ENCODE peak calls at places on chromosome X, in ten cellular contexts. G is BJ; Q is choroid plexus epithelial cell; R is foreskin keratinocyte; J is mucosa of descending colon; O is CD8-positive, alpha-beta T cell; T is lower lobe of right lung; H is hepatocyte; W is tibial artery; D is heart left ventricle. L is an unnamed sample.

GRCh38 chrX:24838624-24839023 is 144.9 kb downstream of the POLA1 start:
- DNase-seq in G (no peak), Q (peak), R (peak), J (no peak), O (no peak), T (no peak), H (peak), W (no peak), D (no peak), L (peak)

GRCh38 chrX:13759152-13759718 is 24.7 kb downstream of the OFD1 start:
- DNase-seq in G (no peak), Q (no peak), R (no peak), J (no peak), O (no peak), T (no peak), H (no peak), W (no peak), D (no peak), L (no peak)

GRCh38 chrX:11678174-11678573 is 12.5 kb upstream of the ARHGAP6 start:
- DNase-seq in G (no peak), Q (peak), R (no peak), J (no peak), O (no peak), T (no peak), H (no peak), W (no peak), D (no peak), L (no peak)

GRCh38 chrX:80335062-80335830 is 85.0 kb upstream of the TENT5D start:
- DNase-seq in G (no peak), Q (no peak), R (no peak), J (peak), O (no peak), T (peak), H (peak), W (peak), D (peak), L (no peak)

GRCh38 chrX:153633607-153634180 is 13.3 kb upstream of the DUSP9 start:
- DNase-seq in G (no peak), Q (no peak), R (no peak), J (no peak), O (no peak), T (no peak), H (no peak), W (no peak), D (no peak), L (no peak)

GRCh38 chrX:123731258-123731986 is 1.4 kb downstream of the THOC2 start:
- DNase-seq in G (no peak), Q (peak), R (no peak), J (peak), O (no peak), T (peak), H (peak), W (no peak), D (no peak), L (no peak)

GRCh38 chrX:17692709-17693346 is 44.5 kb upstream of the SCML1 start:
- DNase-seq in G (no peak), Q (peak), R (peak), J (no peak), O (no peak), T (no peak), H (no peak), W (no peak), D (no peak), L (peak)

GRCh38 chrX:68185161-68185560 is 248.1 kb downstream of the OPHN1 start:
- DNase-seq in G (no peak), Q (peak), R (no peak), J (no peak), O (no peak), T (no peak), H (no peak), W (no peak), D (no peak), L (no peak)

GRCh38 chrX:125436855-125437254 is 117.2 kb downstream of the TEX13C start:
- DNase-seq in G (no peak), Q (peak), R (peak), J (no peak), O (no peak), T (no peak), H (peak), W (no peak), D (no peak), L (no peak)

GRCh38 chrX:3124041-3124440 is 82.8 kb downstream of the ARSF start:
- DNase-seq in G (no peak), Q (peak), R (no peak), J (no peak), O (no peak), T (no peak), H (no peak), W (no peak), D (no peak), L (peak)

GRCh38 chrX:40189621-40190020 is 91.9 kb upstream of the BCOR start:
- DNase-seq in G (no peak), Q (no peak), R (no peak), J (no peak), O (no peak), T (no peak), H (no peak), W (no peak), D (no peak), L (no peak)

GRCh38 chrX:54659547-54659946 is 129.5 kb downstream of the GNL3L start:
- DNase-seq in G (no peak), Q (no peak), R (no peak), J (no peak), O (no peak), T (no peak), H (no peak), W (no peak), D (no peak), L (no peak)

GRCh38 chrX:73868916-73869315 is 305.9 kb downstream of the CHIC1 start:
- DNase-seq in G (no peak), Q (no peak), R (no peak), J (no peak), O (no peak), T (no peak), H (no peak), W (no peak), D (no peak), L (no peak)
- TF ChIP-seq CTCF in G (no peak), Q (no peak), R (no peak), J (no peak), O (no peak), T (no peak), H (no peak), W (no peak), D (no peak), L (no peak)

DNA sequence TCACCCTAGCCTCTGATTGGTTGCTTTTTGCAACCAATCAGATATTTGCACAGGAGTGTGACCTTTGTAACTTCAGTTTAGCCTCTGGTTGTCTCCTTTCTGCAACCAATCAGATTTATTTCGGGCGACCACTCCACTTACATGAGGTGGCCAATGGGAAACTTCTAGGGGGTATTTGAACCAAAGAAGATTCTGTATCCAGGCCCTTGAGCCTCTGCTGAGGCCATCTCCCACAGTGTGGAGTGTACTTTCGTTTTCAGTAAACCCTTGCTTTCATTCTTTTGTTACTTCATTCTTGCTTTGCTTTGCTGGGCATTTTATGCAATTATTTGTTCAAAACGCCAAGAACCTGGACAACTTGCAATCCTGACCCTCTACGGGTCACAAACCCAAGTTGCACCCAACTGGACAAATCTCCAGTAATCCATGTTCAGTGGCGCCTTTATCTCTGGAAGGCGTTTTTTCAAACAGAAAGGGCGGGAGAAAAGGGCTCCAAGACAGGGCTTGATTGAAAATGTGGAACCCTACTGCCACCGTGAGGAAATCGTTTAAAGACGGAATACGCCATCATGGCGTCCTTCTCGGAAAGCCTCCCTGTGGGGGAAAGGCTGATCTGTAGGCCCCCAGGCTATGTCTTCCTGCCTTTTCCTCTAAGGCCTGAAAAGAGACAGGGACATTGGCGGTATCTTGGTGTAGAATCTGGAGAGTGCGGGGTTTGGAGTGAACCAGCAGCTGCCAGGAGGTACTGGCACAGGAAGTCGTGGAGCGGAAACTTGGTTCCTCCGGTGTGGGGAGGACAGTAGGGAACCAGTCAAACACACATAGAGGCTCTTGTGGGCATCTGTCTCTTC is 184.6 kb downstream of the OR13H1 start:
- DNase-seq in G (no peak), Q (no peak), R (no peak), J (no peak), O (no peak), T (no peak), H (no peak), W (no peak), D (no peak), L (peak)
- TF ChIP-seq CTCF in G (no peak), Q (no peak), R (no peak), J (no peak), O (no peak), T (no peak), H (no peak), W (no peak), D (no peak), L (peak)

GRCh38 chrX:108025954-108026616 is 18.8 kb upstream of the VSIG1 start:
- DNase-seq in G (no peak), Q (no peak), R (no peak), J (no peak), O (no peak), T (no peak), H (no peak), W (no peak), D (no peak), L (no peak)
- TF ChIP-seq CTCF in G (no peak), Q (no peak), R (no peak), J (no peak), O (no peak), T (no peak), H (no peak), W (no peak), D (no peak), L (no peak)

GRCh38 chrX:152601848-152602616 is 35.7 kb upstream of the GABRQ start:
- DNase-seq in G (no peak), Q (no peak), R (peak), J (no peak), O (no peak), T (no peak), H (no peak), W (no peak), D (no peak), L (no peak)
- TF ChIP-seq CTCF in G (no peak), Q (no peak), R (peak), J (no peak), O (no peak), T (no peak), H (no peak), W (no peak), D (no peak), L (no peak)

DNA sequence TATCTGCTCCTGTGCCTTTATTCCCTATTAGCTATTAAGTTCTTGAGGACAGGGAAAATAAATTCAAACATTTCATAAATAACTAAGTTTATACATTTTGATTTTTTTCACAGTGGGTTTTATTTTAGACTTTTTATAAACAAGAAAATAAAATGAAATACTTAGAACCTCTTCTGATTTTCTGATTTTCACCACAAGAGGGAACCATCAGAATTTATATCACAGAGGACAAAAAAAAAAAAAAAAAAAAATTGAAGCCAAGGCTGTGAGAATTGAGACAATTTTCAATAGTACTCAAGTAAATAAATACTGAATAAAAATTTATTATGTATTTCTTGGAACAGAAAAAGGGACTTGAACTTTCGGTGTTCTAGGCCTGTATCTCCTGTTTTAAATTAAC is 288.1 kb downstream of the SH3BGRL start:
- DNase-seq in G (no peak), Q (peak), R (no peak), J (no peak), O (no peak), T (no peak), H (no peak), W (no peak), D (no peak), L (no peak)
- TF ChIP-seq CTCF in G (no peak), Q (peak), R (no peak), J (no peak), O (no peak), T (no peak), H (peak), W (no peak), D (no peak), L (no peak)

DNA sequence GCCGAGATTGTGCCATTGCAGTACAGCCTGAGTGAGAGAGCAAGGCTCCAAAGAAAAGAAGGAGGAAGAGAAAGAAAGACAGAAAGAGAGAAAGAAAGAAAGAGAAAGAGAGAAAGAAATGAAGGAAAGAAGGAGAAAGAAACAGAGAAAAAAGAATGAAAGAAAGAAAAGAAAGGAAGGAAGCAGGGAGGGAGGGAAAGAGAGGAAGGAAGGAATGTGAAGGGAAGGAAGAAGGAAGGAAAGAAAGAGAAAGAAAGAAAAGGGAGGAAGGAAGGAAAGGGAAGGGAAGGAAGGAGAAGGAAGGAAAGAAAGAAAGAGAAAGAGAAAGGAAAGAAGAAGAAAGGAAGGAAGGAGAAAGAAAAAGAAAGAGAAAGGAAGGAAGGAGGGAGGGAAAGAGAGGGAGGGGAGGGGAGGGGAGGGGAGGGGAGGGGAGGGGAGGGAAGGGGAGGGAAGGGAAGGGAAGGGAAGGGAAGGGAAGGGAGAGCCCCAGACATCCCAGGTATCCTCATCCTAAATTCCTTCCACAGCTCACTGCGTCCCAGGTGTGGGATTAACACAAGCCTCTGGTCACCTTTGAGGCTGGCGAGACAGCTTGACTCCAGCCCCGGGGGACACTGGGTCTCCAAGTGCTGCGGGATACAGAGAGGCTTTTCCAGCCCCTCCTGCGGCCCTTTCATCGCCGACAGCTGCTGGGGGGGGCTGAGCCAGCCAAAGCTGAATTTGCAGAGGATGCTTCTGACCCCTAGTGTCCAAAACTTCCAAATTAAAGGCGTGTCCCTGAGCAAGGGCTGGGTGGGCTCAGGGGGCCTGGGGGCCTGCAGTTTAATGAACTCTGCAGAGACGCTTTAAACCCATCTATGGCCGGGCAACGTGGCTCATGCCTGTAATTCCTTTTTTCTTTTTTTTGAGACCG is 24.2 kb upstream of the CSF2RA start:
- DNase-seq in G (no peak), Q (no peak), R (no peak), J (no peak), O (no peak), T (no peak), H (peak), W (no peak), D (no peak), L (no peak)
- TF ChIP-seq CTCF in G (peak), Q (no peak), R (peak), J (no peak), O (no peak), T (no peak), H (peak), W (no peak), D (no peak), L (no peak)